ENCODE peak calls at places on chromosomes 2 and 18, in seven cellular contexts. J is nucleus accumbens, E is endothelial cell, P is astrocyte of the spinal cord, I is amniotic stem cell, Z is left ventricle myocardium inferior, C is AG04449. F is an unnamed sample.

GRCh38 chr2:101766871-101767739 is 69.6 kb downstream of the MAP4K4 start:
- DNase-seq in J (no peak), E (no peak), P (peak; percentile 96), I (peak; percentile 76), Z (no peak), C (peak; percentile 92), F (no peak)

GRCh38 chr2:111122631-111123421 is 2.1 kb downstream of the BCL2L11 start:
- DNase-seq in J (peak; percentile 64), E (peak; percentile 77), P (peak; percentile 84), I (peak; percentile 38), Z (peak; percentile 85), C (no peak), F (peak; percentile 83)

GRCh38 chr2:13230221-13230620 is 513.5 kb downstream of the TRIB2 start:
- DNase-seq in J (no peak), E (no peak), P (peak; percentile 4), I (no peak), Z (no peak), C (no peak), F (no peak)

GRCh38 chr2:197055045-197055444 is 128.5 kb upstream of the PGAP1 start:
- DNase-seq in J (no peak), E (no peak), P (no peak), I (no peak), Z (no peak), C (no peak), F (no peak)

GRCh38 chr18:24497052-24497754 is 36.8 kb downstream of the HRH4 start:
- DNase-seq in J (no peak), E (no peak), P (peak; percentile 14), I (no peak), Z (no peak), C (no peak), F (no peak)

GRCh38 chr2:107402330-107402729 is 424.4 kb upstream of the RGPD4 start:
- DNase-seq in J (no peak), E (no peak), P (no peak), I (no peak), Z (no peak), C (no peak), F (no peak)

GRCh38 chr2:203340791-203341487 is 12.7 kb downstream of the ABI2 start:
- DNase-seq in J (no peak), E (no peak), P (peak; percentile 76), I (peak; percentile 38), Z (no peak), C (peak; percentile 41), F (peak; percentile 54)

GRCh38 chr2:228827056-228827455 is 444.0 kb downstream of the PID1 start:
- DNase-seq in J (no peak), E (no peak), P (no peak), I (peak; percentile 24), Z (no peak), C (no peak), F (no peak)

GRCh38 chr2:12440731-12441130 is 276.0 kb upstream of the TRIB2 start:
- DNase-seq in J (no peak), E (no peak), P (no peak), I (no peak), Z (no peak), C (no peak), F (no peak)

GRCh38 chr2:96113951-96114350 is 2.4 kb downstream of the ADRA2B start:
- DNase-seq in J (no peak), E (no peak), P (no peak), I (no peak), Z (peak; percentile 13), C (no peak), F (no peak)

F was measured in H9.